ENCODE peak calls at places on chromosomes 4 and X, in four cellular contexts. I is HL-60, B is K562, V is GM12878. L is an unnamed sample.
A peak's percentile ranks its signal among the peaks of the same experiment; 100 is the strongest.

GRCh38 chr4:113636877-113637276 is 124.7 kb downstream of the CAMK2D start:
- DNase-seq in I (peak; percentile 40), B (peak; percentile 19), V (no peak), L (no peak)

GRCh38 chr4:77776182-77777134 is 42.7 kb downstream of the CNOT6L start:
- DNase-seq in I (no peak), B (no peak), V (no peak), L (no peak)

GRCh38 chr4:127425911-127426310 is 206.8 kb upstream of the INTU start:
- DNase-seq in I (no peak), B (no peak), V (no peak), L (no peak)

GRCh38 chr4:56731857-56732256 is 50.8 kb upstream of the HOPX start:
- DNase-seq in I (no peak), B (peak; percentile 57), V (no peak), L (no peak)

GRCh38 chr4:126752702-126753101 is 880.1 kb upstream of the INTU start:
- DNase-seq in I (no peak), B (no peak), V (no peak), L (no peak)

GRCh38 chr4:6322761-6323566 is 53.3 kb downstream of the WFS1 start:
- DNase-seq in I (no peak), B (no peak), V (peak; percentile 23), L (no peak)

GRCh38 chr4:1398686-1399507 is 7.3 kb downstream of the NKX1-1 start:
- DNase-seq in I (no peak), B (no peak), V (no peak), L (no peak)

GRCh38 chr4:155879767-155880166 is 13.7 kb upstream of the ASIC5 start:
- DNase-seq in I (no peak), B (no peak), V (no peak), L (no peak)

GRCh38 chr4:122047706-122048425 is 96.0 kb upstream of the TRPC3 start:
- DNase-seq in I (no peak), B (no peak), V (no peak), L (no peak)
- TF ChIP-seq SPI1 in I (no peak), B (no peak), V (no peak), L (no peak)

GRCh38 chr4:135281230-135281629 is 1079.6 kb upstream of the PABPC4L start:
- DNase-seq in I (no peak), B (no peak), V (no peak), L (no peak)

GRCh38 chr4:135277980-135278315 is 1076.4 kb upstream of the PABPC4L start:
- DNase-seq in I (no peak), B (no peak), V (no peak), L (no peak)

GRCh38 chr4:135274461-135274860 is 1072.9 kb upstream of the PABPC4L start:
- DNase-seq in I (no peak), B (no peak), V (no peak), L (no peak)

DNA sequence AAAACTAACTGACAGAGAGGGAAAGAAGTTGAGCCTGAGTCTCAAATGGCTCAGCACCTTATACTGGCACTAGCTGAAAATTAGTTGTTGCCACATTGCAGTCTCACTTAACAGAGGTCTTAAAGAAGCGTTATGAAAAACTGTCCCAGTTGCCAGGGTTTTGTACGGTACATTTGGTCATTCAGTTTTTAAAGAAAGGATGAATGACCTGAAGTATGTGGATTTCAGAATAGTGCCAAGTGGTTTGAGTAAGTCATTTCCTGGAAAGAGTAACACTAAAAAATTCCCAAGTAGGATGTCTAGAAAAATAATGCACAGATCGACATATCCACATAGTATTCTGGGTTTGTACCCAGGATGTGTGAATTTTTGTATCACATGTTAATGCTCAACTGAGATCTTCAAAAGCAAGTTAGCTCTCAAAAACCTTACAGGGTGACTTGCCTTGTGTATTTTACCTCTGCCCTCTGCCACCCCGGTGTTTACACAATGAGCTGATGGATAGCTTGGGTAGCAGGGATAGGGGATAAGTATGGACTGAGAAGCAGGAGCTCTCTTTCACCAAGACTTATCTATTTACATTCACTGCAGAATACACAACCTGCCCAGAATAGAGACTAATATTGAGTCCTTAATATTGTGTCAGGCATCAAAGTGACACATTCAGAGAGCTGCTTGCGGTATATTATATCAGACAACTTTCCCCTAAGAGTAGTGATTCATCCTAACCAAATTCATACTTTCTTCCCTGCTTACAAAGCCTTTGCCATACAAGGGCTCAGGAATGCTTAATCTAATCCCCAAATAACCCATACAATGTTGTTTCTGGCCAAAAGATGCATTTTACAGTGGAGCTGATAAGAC is 1075.8 kb upstream of the PABPC4L start:
- DNase-seq in I (no peak), B (no peak), V (no peak), L (no peak)
- TF ChIP-seq SPI1 in I (no peak), B (no peak), V (no peak), L (no peak)

GRCh38 chr4:186725422-186726149 is 1.9 kb upstream of the FAT1 start:
- DNase-seq in I (no peak), B (peak; percentile 79), V (no peak), L (peak; percentile 7)
- TF ChIP-seq SPI1 in I (no peak), B (no peak), V (no peak), L (no peak)

DNA sequence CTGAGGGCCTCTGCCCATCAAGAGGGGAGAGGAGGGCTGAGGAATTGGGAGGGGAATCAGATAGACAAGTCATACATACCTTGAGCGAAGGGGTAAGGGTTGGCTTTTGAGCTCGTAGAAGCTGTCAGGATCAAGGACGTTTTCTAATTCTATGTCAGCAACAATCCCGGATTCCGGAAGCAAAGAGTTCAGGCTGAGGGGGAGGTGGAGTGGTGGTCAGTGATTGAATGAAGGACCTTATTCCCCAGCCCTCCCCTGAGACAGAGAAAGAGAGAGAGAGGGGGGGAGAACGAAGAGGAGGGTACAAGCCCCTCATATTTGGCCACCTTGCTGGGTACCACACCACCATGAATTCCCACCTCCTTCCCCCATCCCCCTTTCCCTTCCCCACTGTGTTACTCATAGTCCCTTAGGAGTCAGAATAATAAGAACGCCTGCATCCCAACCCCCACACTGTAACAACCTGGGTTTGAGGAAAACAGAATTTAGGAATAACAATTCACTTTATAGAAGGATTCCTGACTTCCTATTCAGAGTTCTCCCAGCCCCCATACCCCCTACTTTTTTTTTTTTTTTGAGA is 2.7 kb downstream of the TFE3 start:
- DNase-seq in I (no peak), B (no peak), V (no peak), L (no peak)
- TF ChIP-seq SPI1 in I (no peak), B (no peak), V (no peak), L (no peak)

GRCh38 chrX:41026326-41027136 is 58.7 kb upstream of the USP9X start:
- DNase-seq in I (no peak), B (no peak), V (no peak), L (no peak)
- TF ChIP-seq SPI1 in I (no peak), B (no peak), V (no peak), L (no peak)

GRCh38 chr4:157992038-157992706 is 180.7 kb downstream of the GASK1B start:
- DNase-seq in I (peak; percentile 60), B (peak; percentile 10), V (no peak), L (no peak)
- TF ChIP-seq SPI1 in I (no peak), B (no peak), V (no peak), L (no peak)

GRCh38 chr4:71006203-71006907 is 12.9 kb downstream of the DCK start:
- DNase-seq in I (no peak), B (no peak), V (no peak), L (no peak)
- TF ChIP-seq SPI1 in I (no peak), B (no peak), V (peak; percentile 45), L (peak; percentile 54)

L was measured in GM12891.